ENCODE peak calls at places on chromosome 7, in four cellular contexts. K is stimulated activated CD4-positive, alpha-beta T cell treated with anti-CD3 and anti-CD28 coated beads, Interleukin-2, amount 100 ng/mL, for 48 hours; P is neural crest cell; W is HTR-8/SVneo. Q is an unnamed sample.

GRCh38 chr7:55260671-55261385 is 104.3 kb upstream of the LANCL2 start:
- DNase-seq in K (no peak), P (no peak), W (no peak), Q (no peak)

GRCh38 chr7:153641202-153641601 is 411.0 kb upstream of the DPP6 start:
- DNase-seq in K (no peak), W (no peak), P (no peak), Q (no peak)

GRCh38 chr7:116955801-116956514 is 2.7 kb downstream of the ST7 start:
- DNase-seq in P (no peak), W (no peak), K (no peak), Q (no peak)

GRCh38 chr7:132386249-132386681 is 190.0 kb downstream of the PLXNA4 start:
- DNase-seq in K (no peak), W (no peak), P (no peak), Q (no peak)

GRCh38 chr7:22123139-22123538 is 177.4 kb upstream of the CDCA7L start:
- DNase-seq in P (no peak), W (no peak), K (no peak), Q (no peak)

GRCh38 chr7:132516042-132516840 is 60.0 kb downstream of the PLXNA4 start:
- DNase-seq in W (no peak), P (no peak), K (no peak), Q (peak)

GRCh38 chr7:122975341-122975740 is 20.2 kb downstream of the TAS2R16 start:
- DNase-seq in P (no peak), K (no peak), W (no peak), Q (peak)

GRCh38 chr7:734214-734613 is 7.1 kb upstream of the PRKAR1B start:
- DNase-seq in K (no peak), W (no peak), P (no peak), Q (no peak)

GRCh38 chr7:45120-46090 is 147.0 kb upstream of the FAM20C start:
- DNase-seq in K (no peak), W (no peak), P (peak), Q (no peak)

GRCh38 chr7:82109288-82109687 is 334.3 kb downstream of the CACNA2D1 start:
- DNase-seq in K (no peak), W (peak), P (no peak), Q (no peak)

GRCh38 chr7:27187702-27188665 is 3.0 kb upstream of the HOXA11 start:
- DNase-seq in W (no peak), K (no peak), P (no peak), Q (no peak)

GRCh38 chr7:22565315-22565811 is 65.4 kb upstream of the STEAP1B start:
- DNase-seq in P (no peak), W (no peak), K (no peak), Q (peak)

GRCh38 chr7:153470004-153470671 is 582.1 kb upstream of the DPP6 start:
- DNase-seq in P (no peak), W (no peak), K (no peak), Q (no peak)

GRCh38 chr7:93231264-93231663 is 902 bp upstream of the VPS50 start:
- DNase-seq in K (no peak), W (no peak), P (no peak), Q (no peak)

GRCh38 chr7:152136623-152137022 is 111.1 kb downstream of the GALNT11 start:
- DNase-seq in W (no peak), P (peak), K (no peak), Q (no peak)

GRCh38 chr7:122672536-122672935 is 26.4 kb downstream of the RNF133 start:
- DNase-seq in P (no peak), W (no peak), K (no peak), Q (no peak)

GRCh38 chr7:128403676-128404075 is 6.1 kb downstream of the IMPDH1 start:
- DNase-seq in K (no peak), P (no peak), W (no peak), Q (no peak)

GRCh38 chr7:2807846-2808772 is 36.0 kb downstream of the GNA12 start:
- DNase-seq in W (no peak), K (no peak), P (no peak), Q (no peak)

GRCh38 chr7:23434147-23434676 is 36.1 kb downstream of the IGF2BP3 start:
- DNase-seq in K (no peak), W (no peak), P (no peak), Q (no peak)

GRCh38 chr7:134254311-134254710 is 62.4 kb downstream of the SLC35B4 start:
- DNase-seq in K (no peak), W (no peak), P (no peak), Q (no peak)

GRCh38 chr7:91251877-91252276 is 12.4 kb upstream of the FZD1 start:
- DNase-seq in P (no peak), W (no peak), K (no peak), Q (no peak)

GRCh38 chr7:69773535-69774225 is 175.4 kb downstream of the AUTS2 start:
- DNase-seq in K (no peak), P (no peak), W (no peak), Q (no peak)

GRCh38 chr7:47253650-47254080 is 328.2 kb downstream of the TNS3 start:
- DNase-seq in W (peak), P (no peak), K (no peak), Q (peak)

Q was measured in kidney epithelial cell.